ENCODE peak calls at places on chromosomes 11 and 22, in seven cellular contexts. R is stimulated activated effector memory CD8-positive, alpha-beta T cell treated with anti-CD3 and anti-CD28 coated beads, Interleukin-12 subunit alpha, Interleukin-12 subunit beta, amount 100 ng/mL, for 72 hours; X is GM10248; S is stimulated activated CD4-positive, alpha-beta T cell treated with anti-CD3 and anti-CD28 coated beads, Interleukin-4, amount 100 ng/mL, for 4 hours; H is retina; T is GM04503; K is sciatic nerve. Y is an unnamed sample.

GRCh38 chr11:112881461-112881860 is 79.8 kb upstream of the NCAM1 start:
- DNase-seq in X (no peak), T (peak; percentile 25), R (no peak), H (peak; percentile 88), K (peak; percentile 71), S (no peak), Y (no peak)

GRCh38 chr11:19994712-19995111 is 165.6 kb downstream of the DBX1 start:
- DNase-seq in X (no peak), T (no peak), S (no peak), K (no peak), H (no peak), R (no peak), Y (no peak)

GRCh38 chr11:80167766-80168165 is 726.9 kb upstream of the TENM4 start:
- DNase-seq in H (no peak), K (no peak), R (no peak), S (no peak), X (no peak), T (peak; percentile 19), Y (peak; percentile 56)

GRCh38 chr11:71454470-71455113 is 1.6 kb downstream of the NADSYN1 start:
- DNase-seq in H (no peak), T (no peak), R (no peak), K (no peak), X (no peak), S (peak; percentile 40), Y (peak; percentile 23)

GRCh38 chr11:70517996-70518907 is 119.9 kb downstream of the CTTN start:
- DNase-seq in H (no peak), X (no peak), T (peak; percentile 60), S (no peak), K (no peak), R (no peak), Y (peak; percentile 29)

GRCh38 chr11:29272019-29272654 is 744.7 kb downstream of the KCNA4 start:
- DNase-seq in R (no peak), H (no peak), X (no peak), T (no peak), K (no peak), S (no peak), Y (peak; percentile 47)

GRCh38 chr11:111299111-111300026 is 1.0 kb downstream of the POU2AF3 start:
- DNase-seq in X (peak; percentile 63), S (no peak), H (peak; percentile 94), R (no peak), T (no peak), K (peak; percentile 79), Y (no peak)

GRCh38 chr11:123362941-123363340 is 67.1 kb upstream of the GRAMD1B start:
- DNase-seq in K (no peak), T (no peak), H (no peak), S (no peak), X (no peak), R (no peak), Y (no peak)

GRCh38 chr22:49243965-49244364 is 583.7 kb downstream of the BRD1 start:
- DNase-seq in T (no peak), H (no peak), S (no peak), R (no peak), X (no peak), K (no peak), Y (no peak)

GRCh38 chr11:102177974-102178631 is 67.9 kb downstream of the YAP1 start:
- DNase-seq in S (no peak), X (no peak), T (peak; percentile 75), H (no peak), K (no peak), R (no peak), Y (peak; percentile 92)

GRCh38 chr22:32967285-32968101 is 90.7 kb downstream of the SYN3 start:
- DNase-seq in H (no peak), R (no peak), S (no peak), K (no peak), X (no peak), T (no peak), Y (no peak)